ENCODE peak calls at places on chromosome 4, in nine cellular contexts. Y is fibroblast of pulmonary artery, F is B cell, V is A549, E is gastrocnemius medialis, A is GM10248, X is upper lobe of right lung, Z is fibroblast of lung, B is sigmoid colon. G is an unnamed sample.

GRCh38 chr4:25484243-25484721 is 107.2 kb downstream of the ANAPC4 start:
- DNase-seq in Y (peak), F (no peak), V (no peak), E (no peak), A (no peak), X (no peak), Z (no peak), B (no peak), G (no peak)

GRCh38 chr4:54152846-54153600 is 53.1 kb downstream of the GSX2 start:
- DNase-seq in Y (peak), F (no peak), V (no peak), E (no peak), A (no peak), X (no peak), Z (peak), B (no peak), G (no peak)

GRCh38 chr4:6732441-6733357 is 16.7 kb downstream of the BLOC1S4 start:
- DNase-seq in Y (peak), F (no peak), V (peak), E (peak), A (no peak), X (peak), Z (peak), B (peak), G (peak)

GRCh38 chr4:98542011-98542410 is 116.4 kb downstream of the TSPAN5 start:
- DNase-seq in Y (no peak), F (no peak), V (no peak), E (no peak), A (no peak), X (no peak), Z (no peak), B (no peak), G (no peak)

GRCh38 chr4:23934223-23934622 is 44.4 kb upstream of the PPARGC1A start:
- DNase-seq in Y (no peak), F (no peak), V (peak), E (no peak), A (no peak), X (no peak), Z (no peak), B (no peak), G (no peak)

GRCh38 chr4:136643416-136643815 is 888.9 kb downstream of the PCDH18 start:
- DNase-seq in Y (no peak), F (no peak), V (no peak), E (no peak), A (no peak), X (no peak), Z (no peak), B (no peak), G (no peak)

GRCh38 chr4:186266699-186267467 is 894 bp downstream of the F11 start:
- DNase-seq in Y (peak), F (no peak), V (no peak), E (no peak), A (no peak), X (peak), Z (peak), B (no peak), G (no peak)

GRCh38 chr4:60378010-60378409 is 822.1 kb upstream of the ADGRL3 start:
- DNase-seq in Y (no peak), F (no peak), V (no peak), E (no peak), A (no peak), X (no peak), Z (no peak), B (no peak), G (no peak)

GRCh38 chr4:173288296-173288695 is 45.9 kb downstream of the HMGB2 start:
- DNase-seq in Y (peak), F (peak), V (peak), E (peak), A (peak), X (no peak), Z (peak), B (peak), G (peak)

GRCh38 chr4:9679704-9680478 is 101.5 kb upstream of the DRD5 start:
- DNase-seq in Y (no peak), F (no peak), V (no peak), E (no peak), A (no peak), X (no peak), Z (no peak), B (no peak), G (no peak)

GRCh38 chr4:69828828-69829227 is 31.1 kb downstream of the SULT1E1 start:
- DNase-seq in Y (peak), F (no peak), V (no peak), E (no peak), A (no peak), X (no peak), Z (peak), B (no peak), G (no peak)

GRCh38 chr4:94516067-94516466 is 64.3 kb downstream of the PDLIM5 start:
- DNase-seq in Y (peak), F (no peak), V (peak), E (no peak), A (no peak), X (no peak), Z (peak), B (no peak), G (no peak)

GRCh38 chr4:108783666-108784463 is 21.0 kb upstream of the ETNPPL start:
- DNase-seq in Y (peak), F (no peak), V (peak), E (no peak), A (no peak), X (no peak), Z (peak), B (no peak), G (no peak)

GRCh38 chr4:163148466-163149336 is 18.0 kb downstream of the NAF1 start:
- DNase-seq in Y (no peak), F (no peak), V (no peak), E (no peak), A (no peak), X (no peak), Z (no peak), B (no peak), G (no peak)

GRCh38 chr4:182306792-182307507 is 63.7 kb downstream of the TENM3 start:
- DNase-seq in Y (no peak), F (no peak), V (no peak), E (no peak), A (no peak), X (no peak), Z (peak), B (no peak), G (no peak)

GRCh38 chr4:123452585-123452984 is 56.0 kb downstream of the SPRY1 start:
- DNase-seq in Y (peak), F (no peak), V (peak), E (peak), A (no peak), X (no peak), Z (peak), B (peak), G (peak)

GRCh38 chr4:53688186-53688790 is 97.0 kb upstream of the LNX1 start:
- DNase-seq in Y (peak), F (no peak), V (peak), E (no peak), A (peak), X (no peak), Z (peak), B (no peak), G (no peak)

GRCh38 chr4:93018243-93018642 is 714.5 kb downstream of the GRID2 start:
- DNase-seq in Y (no peak), F (no peak), V (no peak), E (no peak), A (no peak), X (no peak), Z (no peak), B (no peak), G (no peak)

GRCh38 chr4:7045961-7046921 is 3.1 kb downstream of the TADA2B start:
- DNase-seq in Y (no peak), F (no peak), V (no peak), E (peak), A (peak), X (no peak), Z (no peak), B (no peak), G (no peak)

GRCh38 chr4:8292388-8293107 is 23.0 kb downstream of the HTRA3 start:
- DNase-seq in Y (no peak), F (peak), V (no peak), E (no peak), A (no peak), X (peak), Z (no peak), B (peak), G (peak)

GRCh38 chr4:6972911-6973310 is 63.3 kb downstream of the TBC1D14 start:
- DNase-seq in Y (no peak), F (no peak), V (no peak), E (peak), A (no peak), X (no peak), Z (no peak), B (no peak), G (no peak)

GRCh38 chr4:55866973-55867574 is 13.6 kb downstream of the EXOC1 start:
- DNase-seq in Y (peak), F (peak), V (peak), E (no peak), A (peak), X (no peak), Z (peak), B (no peak), G (no peak)

GRCh38 chr4:161929966-161930365 is 233.8 kb downstream of the FSTL5 start:
- DNase-seq in Y (peak), F (no peak), V (no peak), E (no peak), A (no peak), X (no peak), Z (no peak), B (no peak), G (no peak)

GRCh38 chr4:167000141-167000852 is 234.0 kb downstream of the SPOCK3 start:
- DNase-seq in Y (no peak), F (no peak), V (peak), E (no peak), A (no peak), X (no peak), Z (no peak), B (no peak), G (no peak)

GRCh38 chr4:142984871-142985585 is 138.9 kb upstream of the INPP4B start:
- DNase-seq in Y (peak), F (no peak), V (peak), E (no peak), A (no peak), X (no peak), Z (peak), B (no peak), G (no peak)

GRCh38 chr4:173370130-173370476 is 651 bp upstream of the SAP30 start:
- DNase-seq in Y (no peak), F (peak), V (no peak), E (peak), A (peak), X (peak), Z (no peak), B (peak), G (peak)

GRCh38 chr4:115042496-115042895 is 70.9 kb downstream of the NDST4 start:
- DNase-seq in Y (no peak), F (no peak), V (peak), E (no peak), A (no peak), X (no peak), Z (no peak), B (no peak), G (no peak)
- TF ChIP-seq CTCF in Y (no peak), F (no peak), V (no peak), E (no peak), A (no peak), X (no peak), Z (peak), B (no peak), G (no peak)

DNA sequence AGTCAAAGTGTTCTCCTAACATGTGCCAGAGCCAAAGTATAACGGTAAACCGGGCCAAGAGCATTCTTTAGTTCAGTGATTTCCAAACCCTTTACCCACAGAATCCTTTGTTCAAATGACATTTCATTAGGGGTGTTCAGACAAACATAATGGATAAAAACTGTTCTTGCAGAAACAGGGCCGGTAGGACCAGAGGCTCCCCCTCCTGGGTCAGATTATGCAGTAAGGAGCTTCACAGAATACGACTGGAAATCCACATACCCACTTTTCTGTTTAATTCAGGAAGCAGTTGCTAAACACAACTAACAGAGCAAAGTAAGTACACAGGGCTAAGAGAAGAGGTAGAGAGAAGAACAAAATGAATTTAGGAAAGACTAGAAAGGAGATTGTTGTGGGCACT is 46.6 kb upstream of the TMEM184C start:
- DNase-seq in Y (peak), F (no peak), V (no peak), E (no peak), A (no peak), X (no peak), Z (peak), B (no peak), G (no peak)
- TF ChIP-seq CTCF in Y (peak), F (no peak), V (no peak), E (no peak), A (no peak), X (no peak), Z (peak), B (no peak), G (no peak)

GRCh38 chr4:153467897-153468262 is 1.7 kb downstream of the TMEM131L start:
- DNase-seq in Y (peak), F (no peak), V (no peak), E (no peak), A (no peak), X (no peak), Z (peak), B (no peak), G (no peak)
- TF ChIP-seq CTCF in Y (no peak), F (no peak), V (no peak), E (no peak), A (no peak), X (no peak), Z (no peak), B (no peak), G (no peak)

DNA sequence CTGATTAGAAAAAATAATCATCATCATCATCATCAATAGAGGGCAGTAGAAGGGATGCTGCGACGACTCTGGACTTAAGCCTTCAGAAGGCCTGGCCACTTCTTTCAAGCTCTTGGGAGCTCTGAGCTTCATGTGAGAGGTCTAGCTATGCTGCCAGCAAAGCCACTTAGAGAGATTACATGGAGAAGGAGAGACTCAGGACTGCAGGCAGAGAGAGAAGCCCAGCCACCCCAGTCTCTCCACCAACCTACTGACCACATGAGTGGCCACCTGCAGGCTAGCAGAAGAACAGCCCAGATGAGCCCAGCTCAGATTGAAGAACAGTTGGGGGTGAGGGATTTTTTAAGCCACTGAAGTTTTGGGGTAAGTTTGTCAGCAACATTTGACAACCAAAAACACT is 17.1 kb upstream of the TMEM150C start:
- DNase-seq in Y (peak), F (no peak), V (peak), E (no peak), A (no peak), X (no peak), Z (no peak), B (no peak), G (no peak)
- TF ChIP-seq CTCF in Y (peak), F (no peak), V (no peak), E (no peak), A (no peak), X (no peak), Z (peak), B (no peak), G (no peak)

GRCh38 chr4:1092026-1092982 is 21.1 kb downstream of the RNF212 start:
- DNase-seq in Y (no peak), F (no peak), V (no peak), E (no peak), A (no peak), X (no peak), Z (no peak), B (no peak), G (no peak)
- TF ChIP-seq CTCF in Y (no peak), F (no peak), V (no peak), E (no peak), A (peak), X (peak), Z (peak), B (no peak), G (no peak)

GRCh38 chr4:184284742-184285141 is 67.1 kb upstream of the ENPP6 start:
- DNase-seq in Y (no peak), F (no peak), V (no peak), E (no peak), A (no peak), X (no peak), Z (no peak), B (no peak), G (no peak)

GRCh38 chr4:184286346-184286745 is 68.7 kb upstream of the ENPP6 start:
- DNase-seq in Y (peak), F (no peak), V (no peak), E (no peak), A (no peak), X (no peak), Z (no peak), B (no peak), G (no peak)

GRCh38 chr4:184289179-184289535 is 71.5 kb upstream of the ENPP6 start:
- DNase-seq in Y (no peak), F (no peak), V (no peak), E (no peak), A (no peak), X (no peak), Z (no peak), B (no peak), G (no peak)

GRCh38 chr4:184288451-184289178 is 70.9 kb upstream of the ENPP6 start:
- DNase-seq in Y (no peak), F (no peak), V (no peak), E (no peak), A (peak), X (no peak), Z (no peak), B (no peak), G (no peak)

DNA sequence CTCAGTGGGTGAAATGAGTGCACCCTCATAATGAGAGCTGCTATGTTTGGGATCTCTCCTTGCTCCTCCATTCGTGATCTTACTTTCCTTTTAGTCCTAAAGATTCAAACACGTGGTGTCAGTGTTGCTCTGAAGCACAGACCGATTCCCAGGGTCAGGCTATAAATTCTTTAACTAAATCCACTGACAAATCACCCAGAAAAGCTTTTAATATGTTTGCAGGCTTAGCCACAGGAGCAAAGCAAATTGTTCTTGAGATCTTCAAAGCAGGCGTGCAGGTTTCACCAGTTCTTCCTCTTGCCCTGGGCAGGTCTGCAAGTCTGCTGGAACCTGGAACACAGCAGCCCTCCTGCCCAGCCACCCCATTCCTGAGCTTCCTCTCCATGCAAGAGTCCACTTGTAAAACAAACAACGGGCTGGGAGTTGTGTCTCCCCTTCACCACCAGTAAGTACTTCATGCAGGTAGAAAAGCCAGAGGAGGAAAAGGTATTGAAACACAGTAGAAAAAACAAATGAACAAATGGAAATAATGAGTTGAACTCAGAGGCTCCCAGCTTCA is 70.1 kb upstream of the ENPP6 start:
- DNase-seq in Y (peak), F (no peak), V (no peak), E (no peak), A (no peak), X (no peak), Z (peak), B (no peak), G (no peak)
- TF ChIP-seq CTCF in Y (peak), F (no peak), V (no peak), E (peak), A (peak), X (peak), Z (peak), B (no peak), G (no peak)

GRCh38 chr4:87390931-87391782 is at the start of gene HSD17B11:
- DNase-seq in Y (peak), F (peak), V (peak), E (peak), A (peak), X (peak), Z (peak), B (peak), G (peak)
- TF ChIP-seq CTCF in Y (peak), F (no peak), V (no peak), E (peak), A (no peak), X (peak), Z (peak), B (peak), G (no peak)

DNA sequence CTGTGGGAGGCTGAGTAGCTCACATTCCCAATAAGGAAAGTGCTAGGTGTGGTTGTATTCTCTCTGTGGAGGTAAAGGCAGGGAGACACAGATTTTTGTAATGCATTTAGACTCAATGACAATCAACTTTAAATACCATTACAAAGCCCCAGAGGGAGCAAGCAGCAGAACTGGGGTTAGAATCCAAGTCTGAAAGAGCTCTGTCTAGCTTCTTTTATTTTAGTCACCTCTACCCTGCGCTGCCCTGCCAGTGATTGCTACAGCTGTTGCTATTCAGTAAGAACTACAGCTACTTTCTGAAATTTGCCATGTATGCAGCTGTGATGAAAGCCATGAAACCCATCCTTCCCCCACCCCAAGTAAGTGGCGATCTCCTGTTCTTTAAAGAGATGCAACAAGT is 22.5 kb downstream of the SLC39A8 start:
- DNase-seq in Y (no peak), F (no peak), V (no peak), E (no peak), A (no peak), X (no peak), Z (no peak), B (no peak), G (no peak)
- TF ChIP-seq CTCF in Y (no peak), F (no peak), V (no peak), E (no peak), A (no peak), X (no peak), Z (no peak), B (no peak), G (no peak)

DNA sequence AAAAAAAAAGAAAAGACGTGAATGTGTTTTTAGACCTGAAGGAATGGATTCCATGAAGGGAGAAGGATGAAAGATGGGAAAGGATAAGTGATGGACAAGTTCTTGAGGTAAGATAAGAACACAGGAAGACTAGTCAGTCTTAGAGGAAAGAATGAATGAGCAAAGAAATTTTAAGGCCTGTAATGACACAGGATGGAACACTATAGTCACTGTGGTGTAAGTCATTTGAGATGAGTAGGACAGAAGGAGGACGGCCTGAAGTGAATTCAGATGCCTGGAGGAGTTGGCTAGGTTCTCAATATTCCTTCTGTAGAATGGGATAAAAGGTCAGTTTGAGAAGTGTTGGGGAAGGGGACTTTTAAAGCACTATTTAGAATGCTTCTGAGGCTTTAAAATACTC is 3.8 kb downstream of the MSMO1 start:
- DNase-seq in Y (no peak), F (no peak), V (no peak), E (no peak), A (no peak), X (no peak), Z (no peak), B (no peak), G (no peak)
- TF ChIP-seq CTCF in Y (no peak), F (no peak), V (no peak), E (no peak), A (no peak), X (no peak), Z (no peak), B (no peak), G (no peak)

GRCh38 chr4:140152015-140152703 is 1.8 kb downstream of the MAML3 start:
- DNase-seq in Y (no peak), F (peak), V (no peak), E (peak), A (peak), X (peak), Z (no peak), B (peak), G (peak)
- TF ChIP-seq CTCF in Y (peak), F (peak), V (no peak), E (peak), A (no peak), X (peak), Z (peak), B (peak), G (peak)